ENCODE peak calls at places on chromosomes 3 and 15, in six cellular contexts. L is IMR-90; D is CD8-positive, alpha-beta T cell; B is choroid plexus epithelial cell; Q is PC-9; U is lower lobe of right lung. H is an unnamed sample.

GRCh38 chr3:150365132-150365604 is 42.9 kb upstream of the TSC22D2 start:
- DNase-seq in D (no peak), Q (no peak), B (peak), U (no peak), L (peak), H (peak)

GRCh38 chr15:77031376-77032050 is 36.6 kb downstream of the PSTPIP1 start:
- DNase-seq in L (peak), Q (peak), D (peak), B (peak), U (peak), H (no peak)

GRCh38 chr3:81910244-81910852 is 148.9 kb upstream of the GBE1 start:
- DNase-seq in D (no peak), U (no peak), B (peak), L (peak), Q (no peak), H (peak)

GRCh38 chr3:184737063-184737462 is 25.2 kb upstream of the MAGEF1 start:
- DNase-seq in Q (no peak), U (no peak), L (no peak), D (no peak), B (no peak), H (no peak)

GRCh38 chr3:172048599-172048998 is 9.2 kb downstream of the FNDC3B start:
- DNase-seq in B (no peak), Q (no peak), U (no peak), D (no peak), L (no peak), H (no peak)

GRCh38 chr3:33440328-33440577 is at the start of gene UBP1:
- DNase-seq in Q (peak), U (peak), B (no peak), L (no peak), D (no peak), H (no peak)

GRCh38 chr3:107068980-107069379 is 308.3 kb upstream of the CCDC54 start:
- DNase-seq in Q (no peak), U (no peak), B (peak), L (peak), D (no peak), H (peak)

GRCh38 chr3:73498764-73499622 is 125.7 kb downstream of the PDZRN3 start:
- DNase-seq in D (no peak), U (no peak), B (peak), L (peak), Q (no peak), H (peak)

GRCh38 chr3:43207628-43208085 is 78.7 kb upstream of the SNRK start:
- DNase-seq in Q (no peak), U (no peak), B (no peak), D (no peak), L (peak), H (no peak)

GRCh38 chr3:71724584-71725278 is 471 bp downstream of the EIF4E3 start:
- DNase-seq in U (peak), B (no peak), D (peak), L (no peak), Q (peak), H (no peak)

GRCh38 chr15:40338921-40339620 is 1.7 kb downstream of the CCDC9B start:
- DNase-seq in D (no peak), L (peak), U (no peak), B (peak), Q (peak), H (peak)

GRCh38 chr15:67923647-67923971 is 83.8 kb upstream of the RNU6-1 start:
- DNase-seq in Q (no peak), L (peak), U (no peak), B (peak), D (no peak), H (no peak)

GRCh38 chr15:38809621-38810020 is 245.0 kb upstream of the RASGRP1 start:
- DNase-seq in B (peak), U (no peak), D (no peak), Q (no peak), L (peak), H (peak)

GRCh38 chr3:13189639-13190375 is 116.6 kb upstream of the IQSEC1 start:
- DNase-seq in Q (peak), D (no peak), L (peak), B (peak), U (no peak), H (peak)

GRCh38 chr15:88702983-88703382 is 64.2 kb downstream of the ISG20 start:
- DNase-seq in L (peak), B (peak), Q (no peak), D (no peak), U (no peak), H (peak)

GRCh38 chr15:83983634-83984458 is 251.7 kb upstream of the GOLGA6L4 start:
- DNase-seq in L (no peak), B (peak), Q (no peak), D (no peak), U (no peak), H (no peak)

GRCh38 chr3:141060287-141060686 is 9.1 kb downstream of the SPSB4 start:
- DNase-seq in L (no peak), D (peak), Q (no peak), B (no peak), U (no peak), H (no peak)

GRCh38 chr15:98263787-98264186 is 303.3 kb downstream of the ARRDC4 start:
- DNase-seq in B (no peak), D (no peak), L (no peak), Q (no peak), U (no peak), H (no peak)

GRCh38 chr3:176160997-176161396 is 1036.3 kb downstream of the TBL1XR1 start:
- DNase-seq in L (no peak), B (no peak), D (no peak), U (no peak), Q (no peak), H (no peak)

GRCh38 chr15:45253330-45253729 is 1.3 kb downstream of the SLC28A2 start:
- DNase-seq in U (no peak), L (no peak), D (no peak), B (peak), Q (no peak), H (no peak)

GRCh38 chr3:173096140-173096539 is 44.9 kb downstream of the SPATA16 start:
- DNase-seq in B (no peak), Q (no peak), L (no peak), D (no peak), U (no peak), H (no peak)

GRCh38 chr3:48077835-48078234 is 61.6 kb upstream of the MAP4 start:
- DNase-seq in Q (no peak), B (peak), L (peak), U (no peak), D (no peak), H (peak)

GRCh38 chr3:52349131-52349530 is 33.0 kb downstream of the DNAH1 start:
- DNase-seq in U (no peak), B (no peak), D (no peak), Q (no peak), L (no peak), H (no peak)

GRCh38 chr15:41816788-41817187 is 11.1 kb upstream of the JMJD7 start:
- DNase-seq in B (no peak), D (no peak), U (no peak), L (no peak), Q (no peak), H (no peak)

GRCh38 chr3:177835008-177835407 is 637.7 kb upstream of the TBL1XR1 start:
- DNase-seq in B (peak), Q (peak), U (no peak), L (peak), D (no peak), H (peak)

GRCh38 chr3:185371683-185372082 is 8.7 kb downstream of the MAP3K13 start:
- DNase-seq in D (no peak), L (no peak), U (no peak), Q (no peak), B (no peak), H (no peak)

GRCh38 chr3:157913751-157914150 is 192.5 kb downstream of the SHOX2 start:
- DNase-seq in U (no peak), D (no peak), Q (no peak), B (peak), L (peak), H (peak)

GRCh38 chr3:78858910-78859309 is 908.9 kb downstream of the ROBO1 start:
- DNase-seq in B (peak), D (no peak), U (no peak), Q (no peak), L (no peak), H (no peak)

GRCh38 chr15:78811124-78811824 is at the start of gene ADAMTS7:
- DNase-seq in L (peak), D (peak), Q (peak), B (peak), U (peak), H (peak)

GRCh38 chr15:96333194-96334016 is 2.9 kb downstream of the NR2F2 start:
- DNase-seq in L (no peak), Q (no peak), D (no peak), B (peak), U (peak), H (no peak)

GRCh38 chr15:96115642-96116041 is 214.9 kb upstream of the NR2F2 start:
- DNase-seq in B (peak), D (no peak), Q (peak), L (peak), U (no peak), H (peak)

GRCh38 chr3:178001670-178002101 is 534.5 kb upstream of the KCNMB2 start:
- DNase-seq in L (no peak), U (no peak), D (peak), Q (no peak), B (no peak), H (no peak)

DNA sequence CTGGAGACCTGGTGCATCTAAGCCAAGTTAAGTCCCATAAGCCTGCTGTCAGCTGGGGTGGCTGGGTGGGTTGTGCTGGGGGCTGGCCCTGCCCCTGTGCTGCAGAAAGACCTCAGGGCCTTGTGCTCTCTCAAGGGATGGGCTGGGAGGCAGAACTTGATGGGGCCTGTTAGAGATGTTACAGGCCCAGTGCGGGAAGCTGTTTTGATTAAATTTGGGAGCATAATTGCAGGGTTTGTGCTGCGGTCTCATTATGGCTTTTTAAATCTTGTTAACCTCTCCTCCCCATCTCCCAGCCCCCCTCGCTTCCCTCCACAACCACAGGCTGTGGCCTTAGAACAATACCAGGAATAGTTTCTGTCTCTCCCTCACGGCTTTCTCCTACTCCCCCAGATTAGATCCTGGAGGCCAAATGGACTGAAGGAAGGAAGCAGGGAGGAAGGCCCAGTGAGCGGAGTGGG is 87.6 kb upstream of the TLE3 start:
- DNase-seq in D (no peak), Q (no peak), B (no peak), U (no peak), L (no peak), H (no peak)
- H3K4me3 ChIP-seq in D (no peak), Q (no peak), B (no peak), U (no peak), L (no peak), H (no peak)

GRCh38 chr3:136546718-136547117 is 205.5 kb downstream of the STAG1 start:
- DNase-seq in D (no peak), U (no peak), L (peak), B (peak), Q (no peak), H (peak)
- TF ChIP-seq CTCF in D (peak), U (no peak), L (peak), B (no peak), Q (peak), H (no peak)

DNA sequence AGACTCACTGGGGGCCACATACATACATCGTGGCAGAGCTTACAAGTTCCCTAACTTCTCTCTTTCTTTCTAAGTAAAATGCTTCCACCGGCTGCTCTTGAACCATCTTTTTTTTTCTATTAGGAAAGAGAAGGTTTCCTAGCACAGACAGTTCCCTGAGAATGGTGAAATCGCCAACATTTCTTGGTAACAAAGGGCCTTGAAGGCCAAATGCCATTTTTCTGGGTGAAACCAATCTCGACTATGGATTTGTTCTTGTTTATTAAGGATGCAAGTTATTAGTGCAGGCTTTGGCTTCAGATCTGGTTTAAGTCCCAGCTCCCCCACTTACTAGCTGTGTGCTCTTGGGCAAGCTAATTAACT is 3.0 kb downstream of the LMCD1 start:
- DNase-seq in L (no peak), D (no peak), U (no peak), B (no peak), Q (no peak), H (no peak)
- H3K4me3 ChIP-seq in L (no peak), D (no peak), U (peak), B (peak), Q (no peak), H (peak)

DNA sequence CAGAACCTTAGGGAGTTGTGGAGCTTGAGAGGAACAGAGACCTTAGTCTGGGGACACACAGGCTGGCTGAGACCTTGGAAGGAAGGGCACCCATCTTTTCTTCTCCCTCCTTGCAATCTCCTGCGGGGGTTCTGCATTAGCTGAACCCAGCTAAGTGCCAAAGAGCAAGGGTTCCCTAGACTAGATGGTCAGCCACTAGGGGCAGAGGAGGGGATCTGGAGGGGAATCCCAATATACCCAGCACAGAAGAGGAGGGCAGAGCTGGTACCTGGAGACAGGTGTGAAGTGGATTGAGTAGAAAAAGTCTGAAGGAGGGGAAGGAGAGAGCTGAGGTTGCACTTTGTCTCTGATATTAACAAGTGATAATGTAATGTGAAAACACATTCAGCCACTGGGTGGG is 212.8 kb downstream of the ADAMTS9 start:
- DNase-seq in U (no peak), D (no peak), B (no peak), L (no peak), Q (no peak), H (no peak)
- TF ChIP-seq CTCF in U (no peak), D (no peak), B (peak), L (no peak), Q (no peak), H (no peak)

H was measured in AG10803.